ENCODE peak calls at places on chromosomes 13 and 19, in six cellular contexts. One of them, this sample, is unnamed. For H3K36me3, the result is how much of the 10 kb centered on the place peaks cover.

GRCh38 chr13:24693862-24694471 is 13.8 kb downstream of the ATP12A start:
- DNase-seq in ascending aorta: no peak
- DNase-seq in tibial artery: no peak
- DNase-seq in transverse colon: peak
- DNase-seq in lower lobe of right lung: no peak
- DNase-seq in ovary: no peak
- DNase-seq in this sample: peak

GRCh38 chr13:94251801-94252200 is 227.7 kb downstream of the DCT start:
- DNase-seq in ascending aorta: no peak
- DNase-seq in transverse colon: no peak
- DNase-seq in lower lobe of right lung: no peak
- DNase-seq in tibial artery: no peak
- DNase-seq in ovary: peak
- DNase-seq in this sample: peak

GRCh38 chr13:25528266-25528665 is 156.5 kb downstream of the ATP8A2 start:
- DNase-seq in lower lobe of right lung: no peak
- DNase-seq in transverse colon: no peak
- DNase-seq in ascending aorta: no peak
- DNase-seq in tibial artery: no peak
- DNase-seq in ovary: no peak
- DNase-seq in this sample: no peak

GRCh38 chr13:83333614-83334388 is 548.5 kb downstream of the SLITRK1 start:
- DNase-seq in lower lobe of right lung: no peak
- DNase-seq in ovary: no peak
- DNase-seq in tibial artery: no peak
- DNase-seq in ascending aorta: no peak
- DNase-seq in transverse colon: no peak
- DNase-seq in this sample: no peak

GRCh38 chr19:15315101-15315500 is 17.2 kb downstream of the BRD4 start:
- DNase-seq in tibial artery: no peak
- DNase-seq in lower lobe of right lung: no peak
- DNase-seq in ascending aorta: no peak
- DNase-seq in transverse colon: no peak
- DNase-seq in ovary: no peak
- DNase-seq in this sample: no peak

GRCh38 chr13:30744686-30745085 is 9.3 kb downstream of the ALOX5AP start:
- DNase-seq in ovary: no peak
- DNase-seq in ascending aorta: no peak
- DNase-seq in lower lobe of right lung: no peak
- DNase-seq in transverse colon: no peak
- DNase-seq in tibial artery: no peak
- DNase-seq in this sample: no peak

GRCh38 chr19:43229315-43229714 is 23.9 kb upstream of the PSG4 start:
- DNase-seq in transverse colon: no peak
- DNase-seq in lower lobe of right lung: no peak
- DNase-seq in tibial artery: no peak
- DNase-seq in ovary: no peak
- DNase-seq in ascending aorta: no peak
- DNase-seq in this sample: no peak

GRCh38 chr13:27006519-27007161 is 165.0 kb downstream of the USP12 start:
- DNase-seq in lower lobe of right lung: peak
- DNase-seq in ovary: no peak
- DNase-seq in transverse colon: peak
- DNase-seq in ascending aorta: no peak
- DNase-seq in tibial artery: no peak
- DNase-seq in this sample: no peak

GRCh38 chr19:42386974-42387707 is 3.0 kb downstream of the CNFN start:
- DNase-seq in lower lobe of right lung: peak
- DNase-seq in ascending aorta: peak
- DNase-seq in ovary: no peak
- DNase-seq in transverse colon: peak
- DNase-seq in tibial artery: peak
- DNase-seq in this sample: peak

GRCh38 chr13:92390217-92390616 is 836.4 kb upstream of the GPC6 start:
- DNase-seq in tibial artery: no peak
- DNase-seq in ascending aorta: no peak
- DNase-seq in lower lobe of right lung: no peak
- DNase-seq in ovary: no peak
- DNase-seq in transverse colon: no peak
- DNase-seq in this sample: no peak

GRCh38 chr19:50982186-50982585 is 1.5 kb downstream of the KLK7 start:
- DNase-seq in tibial artery: no peak
- DNase-seq in lower lobe of right lung: no peak
- DNase-seq in ascending aorta: no peak
- DNase-seq in ovary: no peak
- DNase-seq in transverse colon: no peak
- DNase-seq in this sample: no peak

GRCh38 chr19:53824134-53824611 is at the start of gene NLRP12:
- DNase-seq in transverse colon: no peak
- DNase-seq in tibial artery: peak
- DNase-seq in ascending aorta: no peak
- DNase-seq in ovary: no peak
- DNase-seq in lower lobe of right lung: peak
- DNase-seq in this sample: no peak

GRCh38 chr19:19528721-19529490 is at the start of gene YJEFN3:
- DNase-seq in tibial artery: no peak
- DNase-seq in transverse colon: no peak
- DNase-seq in ascending aorta: no peak
- DNase-seq in ovary: peak
- DNase-seq in lower lobe of right lung: no peak
- DNase-seq in this sample: no peak

GRCh38 chr13:66714795-66715194 is 515.3 kb downstream of the PCDH9 start:
- DNase-seq in lower lobe of right lung: no peak
- DNase-seq in tibial artery: no peak
- DNase-seq in transverse colon: no peak
- DNase-seq in ovary: no peak
- DNase-seq in ascending aorta: no peak
- DNase-seq in this sample: no peak

GRCh38 chr13:72677431-72677830 is 50.0 kb downstream of the MZT1 start:
- DNase-seq in ascending aorta: no peak
- DNase-seq in transverse colon: no peak
- DNase-seq in ovary: no peak
- DNase-seq in tibial artery: no peak
- DNase-seq in lower lobe of right lung: no peak
- DNase-seq in this sample: no peak

GRCh38 chr13:81671103-81671502 is 1330.2 kb upstream of the SPRY2 start:
- DNase-seq in transverse colon: no peak
- DNase-seq in tibial artery: no peak
- DNase-seq in ovary: no peak
- DNase-seq in lower lobe of right lung: no peak
- DNase-seq in ascending aorta: no peak
- DNase-seq in this sample: no peak

DNA sequence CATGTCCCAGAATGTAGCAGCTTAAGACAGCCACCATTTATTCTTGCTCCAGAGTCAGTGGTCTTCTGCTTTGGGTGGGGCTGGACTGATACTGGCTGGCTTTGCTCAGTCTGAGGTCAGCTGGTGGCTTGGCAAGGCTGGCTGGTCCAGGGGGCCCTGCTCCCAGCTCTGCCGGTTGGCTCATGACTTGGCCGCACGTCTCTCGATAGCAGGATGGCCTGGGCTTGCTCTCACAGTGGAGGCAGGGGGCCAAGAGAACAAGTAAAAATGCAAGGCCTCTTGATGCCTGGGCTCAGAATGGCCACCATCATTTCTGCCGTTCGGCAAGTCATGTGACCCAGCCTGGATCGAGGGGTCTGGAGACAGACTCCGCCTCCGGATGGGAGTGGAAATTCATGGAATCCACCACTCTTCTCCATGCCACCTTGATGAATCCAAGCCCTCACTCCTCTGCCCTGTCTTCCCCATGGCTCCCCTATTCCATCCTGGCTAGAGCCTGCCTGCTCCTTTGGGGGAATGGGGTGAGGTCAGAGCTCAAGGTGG is 13.1 kb downstream of the ACTMAP start:
- DNase-seq in lower lobe of right lung: no peak
- DNase-seq in ovary: no peak
- DNase-seq in tibial artery: no peak
- DNase-seq in ascending aorta: no peak
- DNase-seq in transverse colon: no peak
- DNase-seq in this sample: no peak
- H3K36me3 ChIP-seq in lower lobe of right lung: half or more
- H3K36me3 ChIP-seq in ovary: under half
- H3K36me3 ChIP-seq in tibial artery: half or more
- H3K36me3 ChIP-seq in ascending aorta: half or more
- H3K36me3 ChIP-seq in transverse colon: under half
- H3K36me3 ChIP-seq in this sample: half or more

GRCh38 chr13:99360696-99361095 is 53.5 kb upstream of the GPR183 start:
- DNase-seq in tibial artery: no peak
- DNase-seq in ascending aorta: no peak
- DNase-seq in ovary: no peak
- DNase-seq in transverse colon: no peak
- DNase-seq in lower lobe of right lung: no peak
- DNase-seq in this sample: no peak
- H3K27ac ChIP-seq in tibial artery: no peak
- H3K27ac ChIP-seq in ascending aorta: no peak
- H3K27ac ChIP-seq in ovary: no peak
- H3K27ac ChIP-seq in transverse colon: no peak
- H3K27ac ChIP-seq in lower lobe of right lung: no peak
- H3K27ac ChIP-seq in this sample: no peak

GRCh38 chr19:31553844-31554215 is 204.6 kb upstream of the TSHZ3 start:
- DNase-seq in lower lobe of right lung: no peak
- DNase-seq in transverse colon: peak
- DNase-seq in ovary: peak
- DNase-seq in tibial artery: no peak
- DNase-seq in ascending aorta: no peak
- DNase-seq in this sample: no peak

GRCh38 chr19:31559494-31559893 is 210.3 kb upstream of the TSHZ3 start:
- DNase-seq in ovary: no peak
- DNase-seq in ascending aorta: no peak
- DNase-seq in tibial artery: no peak
- DNase-seq in transverse colon: no peak
- DNase-seq in lower lobe of right lung: no peak
- DNase-seq in this sample: no peak

GRCh38 chr19:31553112-31553843 is 204.0 kb upstream of the TSHZ3 start:
- DNase-seq in ascending aorta: no peak
- DNase-seq in tibial artery: no peak
- DNase-seq in ovary: no peak
- DNase-seq in lower lobe of right lung: no peak
- DNase-seq in transverse colon: no peak
- DNase-seq in this sample: no peak

GRCh38 chr19:31554360-31554759 is 205.1 kb upstream of the TSHZ3 start:
- DNase-seq in ovary: no peak
- DNase-seq in ascending aorta: no peak
- DNase-seq in lower lobe of right lung: no peak
- DNase-seq in tibial artery: no peak
- DNase-seq in transverse colon: no peak
- DNase-seq in this sample: no peak

GRCh38 chr19:31555634-31556215 is 206.5 kb upstream of the TSHZ3 start:
- DNase-seq in ascending aorta: no peak
- DNase-seq in tibial artery: no peak
- DNase-seq in ovary: no peak
- DNase-seq in transverse colon: no peak
- DNase-seq in lower lobe of right lung: no peak
- DNase-seq in this sample: no peak
- TF ChIP-seq CTCF in ascending aorta: no peak
- TF ChIP-seq CTCF in tibial artery: no peak
- TF ChIP-seq CTCF in ovary: no peak
- TF ChIP-seq CTCF in transverse colon: no peak
- TF ChIP-seq CTCF in lower lobe of right lung: no peak
- TF ChIP-seq CTCF in this sample: no peak

GRCh38 chr19:4362871-4363545 is 19.6 kb downstream of the MPND start:
- DNase-seq in ascending aorta: no peak
- DNase-seq in transverse colon: no peak
- DNase-seq in ovary: peak
- DNase-seq in tibial artery: no peak
- DNase-seq in lower lobe of right lung: no peak
- DNase-seq in this sample: no peak
- H3K36me3 ChIP-seq in ascending aorta: half or more
- H3K36me3 ChIP-seq in transverse colon: under half
- H3K36me3 ChIP-seq in ovary: under half
- H3K36me3 ChIP-seq in tibial artery: half or more
- H3K36me3 ChIP-seq in lower lobe of right lung: half or more
- H3K36me3 ChIP-seq in this sample: half or more

DNA sequence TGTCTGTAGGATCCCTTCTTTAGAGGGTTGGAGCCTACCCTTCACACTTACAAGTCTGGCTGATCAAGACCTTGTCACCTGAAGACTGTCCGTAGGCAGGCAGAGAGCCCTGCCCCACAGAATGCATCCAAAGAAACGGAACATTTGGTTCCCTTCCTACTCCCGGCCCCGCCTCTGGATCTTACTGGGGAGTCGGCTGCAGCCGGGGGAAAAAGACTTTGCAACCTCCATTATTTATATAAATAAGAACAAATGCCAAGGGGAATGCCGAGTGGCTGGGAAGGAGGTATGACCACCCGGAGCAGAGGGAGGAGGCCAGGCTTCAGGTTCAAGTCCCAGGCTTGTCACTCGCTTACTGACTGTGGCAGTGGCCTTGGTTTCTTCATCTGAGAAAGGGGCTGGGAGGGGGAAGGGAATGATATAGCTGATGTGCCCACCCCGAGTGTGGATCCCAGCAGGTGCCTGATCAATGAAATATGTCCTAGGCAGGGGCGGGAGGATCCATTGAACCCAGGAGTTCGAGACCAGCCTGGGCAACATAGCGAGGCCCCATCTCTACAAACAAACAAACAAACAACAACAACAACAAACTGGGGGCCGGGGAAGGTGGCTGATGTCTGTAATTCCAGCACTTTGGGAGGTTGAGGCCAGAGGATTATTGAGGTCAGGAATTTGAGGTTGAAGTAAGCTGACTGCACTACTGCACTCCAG is 48.7 kb downstream of the RFX2 start:
- DNase-seq in ovary: no peak
- DNase-seq in ascending aorta: peak
- DNase-seq in lower lobe of right lung: no peak
- DNase-seq in tibial artery: peak
- DNase-seq in transverse colon: peak
- DNase-seq in this sample: peak
- H3K27ac ChIP-seq in ovary: no peak
- H3K27ac ChIP-seq in ascending aorta: peak
- H3K27ac ChIP-seq in lower lobe of right lung: peak
- H3K27ac ChIP-seq in tibial artery: peak
- H3K27ac ChIP-seq in transverse colon: peak
- H3K27ac ChIP-seq in this sample: peak

GRCh38 chr13:91046715-91047327 is 300.7 kb upstream of the MIR17HG start:
- DNase-seq in lower lobe of right lung: no peak
- DNase-seq in ascending aorta: no peak
- DNase-seq in transverse colon: no peak
- DNase-seq in tibial artery: no peak
- DNase-seq in ovary: no peak
- DNase-seq in this sample: no peak
- TF ChIP-seq CTCF in lower lobe of right lung: no peak
- TF ChIP-seq CTCF in ascending aorta: no peak
- TF ChIP-seq CTCF in transverse colon: no peak
- TF ChIP-seq CTCF in tibial artery: no peak
- TF ChIP-seq CTCF in ovary: no peak
- TF ChIP-seq CTCF in this sample: no peak

DNA sequence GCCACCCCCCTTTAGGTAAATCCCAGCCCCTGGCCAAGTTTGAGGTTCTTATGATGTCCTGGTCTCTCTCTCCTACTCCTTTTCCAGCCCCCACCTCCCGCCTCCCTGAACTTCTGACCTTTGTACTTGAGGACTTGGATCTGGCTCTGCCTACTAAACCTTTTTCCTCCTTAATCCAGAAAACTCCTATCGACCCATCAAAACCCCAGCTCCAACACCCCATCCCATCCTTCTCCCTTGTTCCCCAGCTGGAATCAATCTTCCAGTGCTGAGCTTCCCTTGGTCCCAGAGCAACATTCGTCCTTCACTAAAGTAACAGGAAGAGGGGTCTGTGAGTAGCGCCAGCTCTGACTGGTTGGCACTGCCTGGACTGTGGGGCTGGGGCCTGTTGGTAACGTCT is 17.3 kb upstream of the UQCR11 start:
- DNase-seq in lower lobe of right lung: no peak
- DNase-seq in ovary: no peak
- DNase-seq in transverse colon: no peak
- DNase-seq in ascending aorta: no peak
- DNase-seq in tibial artery: no peak
- DNase-seq in this sample: no peak
- H3K36me3 ChIP-seq in lower lobe of right lung: half or more
- H3K36me3 ChIP-seq in ovary: under half
- H3K36me3 ChIP-seq in transverse colon: under half
- H3K36me3 ChIP-seq in ascending aorta: under half
- H3K36me3 ChIP-seq in tibial artery: under half
- H3K36me3 ChIP-seq in this sample: under half